ENCODE peak calls at places on chromosomes 7 and 10, in nine cellular contexts. I is activated B cell treated with CpG ODN at 0.5 μM for 24 hours, J is GM12865, D is osteoblast, Q is cardiac fibroblast, V is left ventricle myocardium inferior, L is GM10248, S is lung, B is WTC11. F is an unnamed sample.

GRCh38 chr7:80902716-80903308 is 16.0 kb downstream of the SEMA3C start:
- DNase-seq in L (no peak), I (no peak), J (peak), B (no peak), Q (no peak), V (no peak), S (no peak), D (no peak), F (no peak)

GRCh38 chr7:30835396-30835915 is 64.2 kb downstream of the MINDY4 start:
- DNase-seq in V (no peak), B (no peak), L (no peak), J (no peak), I (no peak), D (peak), Q (no peak), S (no peak), F (no peak)

GRCh38 chr10:24853661-24854060 is 98.7 kb downstream of the PRTFDC1 start:
- DNase-seq in S (no peak), B (no peak), D (no peak), L (no peak), I (no peak), J (no peak), Q (no peak), V (no peak), F (no peak)

GRCh38 chr7:137146012-137146455 is 197.5 kb downstream of the PTN start:
- DNase-seq in S (no peak), Q (peak), D (peak), B (no peak), I (no peak), V (no peak), L (no peak), J (no peak), F (no peak)

GRCh38 chr7:107996072-107996824 is 6.7 kb downstream of the LAMB1 start:
- DNase-seq in Q (no peak), S (no peak), L (no peak), D (peak), I (no peak), B (no peak), J (no peak), V (no peak), F (no peak)

GRCh38 chr7:73308074-73308664 is 457 bp downstream of the NSUN5 start:
- DNase-seq in L (peak), V (no peak), B (peak), J (peak), Q (no peak), I (no peak), D (peak), S (no peak), F (peak)

GRCh38 chr10:80529604-80530003 is 8.1 kb upstream of the SH2D4B start:
- DNase-seq in D (peak), L (no peak), J (no peak), S (no peak), B (no peak), V (peak), Q (no peak), I (no peak), F (no peak)

GRCh38 chr7:584122-584465 is 64.4 kb upstream of the PDGFA start:
- DNase-seq in S (no peak), L (no peak), Q (no peak), V (no peak), J (no peak), I (no peak), B (no peak), D (no peak), F (no peak)

GRCh38 chr7:44451123-44451522 is 39.3 kb downstream of the NUDCD3 start:
- DNase-seq in L (no peak), Q (no peak), I (no peak), J (no peak), S (no peak), V (no peak), B (no peak), D (no peak), F (no peak)

GRCh38 chr7:132516042-132516840 is 60.0 kb downstream of the PLXNA4 start:
- DNase-seq in L (no peak), V (no peak), S (no peak), B (no peak), Q (peak), J (no peak), I (no peak), D (peak), F (no peak)

GRCh38 chr10:127738512-127739424 is 1.8 kb downstream of the FOXI2 start:
- DNase-seq in L (no peak), J (peak), V (no peak), Q (no peak), D (peak), S (no peak), I (no peak), B (peak), F (no peak)

GRCh38 chr10:114307731-114308130 is 68.7 kb downstream of the VWA2 start:
- DNase-seq in V (no peak), B (no peak), D (no peak), J (no peak), Q (no peak), I (no peak), S (no peak), L (no peak), F (no peak)

GRCh38 chr7:44212581-44213184 is 11.9 kb downstream of the YKT6 start:
- DNase-seq in V (no peak), D (peak), J (no peak), L (no peak), I (peak), B (peak), S (no peak), Q (no peak), F (no peak)

GRCh38 chr7:48441848-48442492 is 270.7 kb downstream of the ABCA13 start:
- DNase-seq in Q (no peak), J (no peak), B (no peak), L (no peak), I (no peak), D (no peak), V (no peak), S (no peak), F (no peak)

GRCh38 chr10:74071151-74071550 is 73.2 kb downstream of the VCL start:
- DNase-seq in B (no peak), J (no peak), V (no peak), D (no peak), S (no peak), L (no peak), I (no peak), Q (peak), F (no peak)

GRCh38 chr7:111561909-111562732 is at the start of gene IMMP2L:
- DNase-seq in S (peak), L (peak), I (peak), Q (peak), V (peak), D (peak), B (peak), J (peak), F (peak)
- TF ChIP-seq CTCF in S (no peak), L (peak), I (no peak), Q (peak), V (peak), D (peak), B (no peak), J (peak), F (peak)

GRCh38 chr10:110008518-110009339 is 945 bp downstream of the ADD3 start:
- DNase-seq in S (peak), L (no peak), V (peak), J (peak), Q (no peak), B (no peak), I (no peak), D (no peak), F (peak)

GRCh38 chr10:110006358-110007170 is 1.2 kb upstream of the ADD3 start:
- DNase-seq in I (no peak), L (no peak), B (no peak), V (peak), J (no peak), D (peak), S (peak), Q (peak), F (no peak)

GRCh38 chr10:110007701-110008517 is at the start of gene ADD3:
- DNase-seq in S (peak), L (peak), V (peak), J (peak), I (peak), D (peak), B (peak), Q (peak), F (peak)

GRCh38 chr10:110005716-110006115 is 2.1 kb upstream of the ADD3 start:
- DNase-seq in S (no peak), I (no peak), B (no peak), V (peak), D (peak), J (no peak), Q (peak), L (no peak), F (no peak)

GRCh38 chr10:110007171-110007700 is 548 bp upstream of the ADD3 start:
- DNase-seq in S (peak), L (peak), V (no peak), B (peak), Q (peak), J (no peak), I (no peak), D (no peak), F (peak)
- TF ChIP-seq CTCF in S (no peak), L (no peak), V (no peak), B (no peak), Q (no peak), J (no peak), I (no peak), D (no peak), F (no peak)

DNA sequence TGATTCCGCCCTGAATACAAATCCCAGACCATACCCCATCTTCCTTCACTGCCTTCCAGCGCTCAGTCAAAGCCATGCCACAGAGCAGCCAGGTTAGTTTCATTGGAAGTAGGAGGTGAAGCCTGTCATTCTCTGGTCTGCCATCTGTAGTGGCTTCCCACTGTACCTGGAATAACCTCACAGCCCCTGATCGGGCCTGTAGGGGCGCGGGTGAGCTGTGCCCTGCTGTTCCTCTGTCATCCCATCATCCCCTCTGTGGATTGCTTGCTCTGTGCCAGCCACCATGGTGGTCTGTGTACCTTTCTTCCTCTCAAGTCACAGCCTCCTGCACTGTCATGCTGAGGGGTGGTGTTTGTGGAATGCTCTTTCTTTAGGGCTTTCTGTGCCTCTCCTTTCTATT is 155.1 kb downstream of the ZNF22 start:
- DNase-seq in L (no peak), B (no peak), V (no peak), I (no peak), S (no peak), D (no peak), Q (no peak), J (no peak), F (no peak)
- TF ChIP-seq CTCF in L (no peak), B (no peak), V (no peak), I (no peak), S (no peak), D (no peak), Q (no peak), J (no peak), F (no peak)

GRCh38 chr10:178208-178607 is 43.0 kb downstream of the ZMYND11 start:
- DNase-seq in Q (peak), I (no peak), B (no peak), D (no peak), S (no peak), J (peak), V (no peak), L (no peak), F (peak)
- TF ChIP-seq CTCF in Q (peak), I (no peak), B (no peak), D (peak), S (peak), J (no peak), V (peak), L (peak), F (no peak)

GRCh38 chr7:151738925-151739324 is 138.0 kb downstream of the PRKAG2 start:
- DNase-seq in I (no peak), D (no peak), V (no peak), Q (no peak), S (no peak), B (no peak), L (no peak), J (no peak), F (no peak)

GRCh38 chr7:151732834-151733585 is 143.9 kb downstream of the PRKAG2 start:
- DNase-seq in B (no peak), I (no peak), Q (no peak), L (no peak), J (no peak), V (no peak), D (no peak), S (no peak), F (no peak)

GRCh38 chr7:151735186-151735853 is 141.6 kb downstream of the PRKAG2 start:
- DNase-seq in B (no peak), Q (no peak), V (no peak), L (no peak), D (peak), J (no peak), I (no peak), S (no peak), F (no peak)

GRCh38 chr7:151735854-151736402 is 141.0 kb downstream of the PRKAG2 start:
- DNase-seq in S (no peak), I (no peak), V (no peak), D (peak), L (no peak), B (no peak), Q (no peak), J (no peak), F (no peak)

GRCh38 chr7:151736403-151736909 is 140.5 kb downstream of the PRKAG2 start:
- DNase-seq in V (peak), L (no peak), I (no peak), B (no peak), D (peak), S (peak), Q (peak), J (no peak), F (no peak)
- TF ChIP-seq CTCF in V (peak), L (no peak), I (no peak), B (no peak), D (peak), S (no peak), Q (peak), J (no peak), F (no peak)

F was measured in GM20000.